ENCODE peak calls at places on chromosomes 1 and 21, in six cellular contexts. O, P, E, U, L and C are unnamed samples.

GRCh38 chr21:46211376-46211775 is 17.2 kb downstream of the LSS start:
- DNase-seq in E (no peak), U (peak; percentile 32), O (peak; percentile 54), L (no peak), P (no peak), C (no peak)

GRCh38 chr1:101193733-101194169 is 43.1 kb upstream of the S1PR1 start:
- DNase-seq in U (no peak), O (no peak), P (no peak), E (peak; percentile 58), L (no peak), C (peak; percentile 54)

GRCh38 chr1:41905103-41905675 is 13.5 kb downstream of the HIVEP3 start:
- DNase-seq in P (no peak), E (no peak), L (no peak), O (no peak), U (no peak), C (no peak)

GRCh38 chr21:29538115-29538514 is 239.4 kb downstream of the BACH1 start:
- DNase-seq in E (no peak), L (no peak), P (peak; percentile 20), O (no peak), U (no peak), C (no peak)

GRCh38 chr1:84141177-84142003 is 2.7 kb upstream of the PRKACB start:
- DNase-seq in U (no peak), O (no peak), L (no peak), E (no peak), P (no peak), C (no peak)

GRCh38 chr1:185426761-185427698 is 110.0 kb upstream of the IVNS1ABP start:
- DNase-seq in E (peak; percentile 71), O (peak; percentile 64), P (no peak), L (no peak), U (no peak), C (peak; percentile 70)

GRCh38 chr1:55916480-55916879 is 662.9 kb downstream of the PLPP3 start:
- DNase-seq in L (no peak), P (peak; percentile 34), U (no peak), E (no peak), O (no peak), C (no peak)

GRCh38 chr1:61084560-61084991 is 2.2 kb downstream of the NFIA start:
- DNase-seq in L (no peak), O (no peak), E (no peak), U (no peak), P (no peak), C (no peak)

GRCh38 chr1:27591622-27592021 is 12.3 kb downstream of the AHDC1 start:
- DNase-seq in O (no peak), E (peak; percentile 37), P (no peak), U (no peak), L (no peak), C (no peak)

GRCh38 chr1:146007048-146007784 is 10.8 kb upstream of the TXNIP start:
- DNase-seq in E (no peak), O (peak; percentile 87), L (no peak), U (no peak), P (peak; percentile 55), C (peak; percentile 59)

GRCh38 chr1:26541816-26542711 is 12.5 kb downstream of the RPS6KA1 start:
- DNase-seq in L (peak; percentile 93), O (peak; percentile 88), E (peak; percentile 89), P (peak; percentile 21), U (peak; percentile 95), C (peak; percentile 76)

GRCh38 chr1:147494998-147495580 is 46.2 kb upstream of the BCL9 start:
- DNase-seq in U (peak; percentile 69), O (peak; percentile 88), P (peak; percentile 43), L (peak; percentile 91), E (peak; percentile 87), C (peak; percentile 85)

GRCh38 chr1:4801192-4801924 is 146.9 kb downstream of the AJAP1 start:
- DNase-seq in O (peak; percentile 93), E (peak; percentile 93), L (peak; percentile 84), P (no peak), U (peak; percentile 56), C (no peak)

GRCh38 chr1:48006318-48006717 is 9.1 kb upstream of the TRABD2B start:
- DNase-seq in P (no peak), L (no peak), O (no peak), E (no peak), U (no peak), C (no peak)

GRCh38 chr1:116666747-116667576 is 571 bp downstream of the IGSF3 start:
- DNase-seq in O (no peak), U (no peak), L (no peak), E (peak; percentile 29), P (no peak), C (no peak)

GRCh38 chr1:66984491-66984890 is 59.7 kb downstream of the MIER1 start:
- DNase-seq in L (no peak), O (no peak), U (no peak), P (no peak), E (no peak), C (no peak)

GRCh38 chr21:42425603-42425985 is 21.9 kb downstream of the UBASH3A start:
- DNase-seq in U (no peak), P (no peak), L (no peak), E (no peak), O (no peak), C (no peak)

GRCh38 chr1:71046891-71047634 is 553 bp downstream of the PTGER3 start:
- DNase-seq in E (peak; percentile 68), P (no peak), L (peak; percentile 85), U (peak; percentile 53), O (peak; percentile 67), C (no peak)

GRCh38 chr1:44801491-44802305 is 1.5 kb downstream of the PLK3 start:
- DNase-seq in E (peak; percentile 65), P (no peak), L (peak; percentile 85), U (peak; percentile 54), O (peak; percentile 70), C (no peak)

GRCh38 chr1:149888160-149888998 is 11.0 kb upstream of the BOLA1 start:
- DNase-seq in L (peak; percentile 96), O (peak; percentile 94), P (peak; percentile 77), U (peak; percentile 83), E (peak; percentile 90), C (peak; percentile 82)

GRCh38 chr1:220347654-220348175 is 75.5 kb upstream of the RAB3GAP2 start:
- DNase-seq in O (no peak), U (no peak), P (no peak), L (no peak), E (no peak), C (no peak)

GRCh38 chr1:243179714-243180113 is 75.4 kb downstream of the CEP170 start:
- DNase-seq in O (no peak), U (no peak), L (no peak), E (no peak), P (no peak), C (no peak)

GRCh38 chr1:25467193-25467592 is 36.5 kb downstream of the MACO1 start:
- DNase-seq in L (no peak), O (no peak), P (no peak), U (no peak), E (no peak), C (no peak)
- H3K4me3 ChIP-seq in L (no peak overlapping the region), O (no peak overlapping the region), P (no peak overlapping the region), U (no peak overlapping the region), E (no peak overlapping the region), C (no peak overlapping the region)

DNA sequence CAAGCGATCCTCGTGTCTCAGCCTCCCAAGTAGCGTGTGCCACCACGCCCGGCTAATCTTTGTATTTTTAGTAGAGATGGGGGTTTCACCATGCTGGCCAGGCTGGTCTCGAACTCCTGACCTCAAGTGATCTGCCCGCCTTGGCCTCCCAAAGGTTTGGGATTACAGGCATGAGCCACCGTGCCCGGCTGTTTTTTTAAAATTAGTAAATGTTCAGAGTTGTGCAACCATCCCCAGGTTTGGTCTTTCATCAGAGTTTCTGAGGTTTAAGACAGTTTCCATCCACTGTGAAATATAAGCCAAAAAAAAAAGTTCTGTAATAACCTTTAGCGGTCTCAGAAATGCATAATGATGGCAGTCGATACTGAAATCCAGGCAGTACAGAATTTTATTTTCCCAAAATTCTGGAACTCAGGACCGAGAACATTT is 548 bp upstream of the SYT11 start:
- DNase-seq in O (no peak), U (no peak), E (no peak), L (no peak), P (no peak), C (peak; percentile 50)
- H3K4me3 ChIP-seq in O (peak overlapping the region; percentile 37), U (peak overlapping the region; percentile 55), E (peak overlapping the region; percentile 63), L (no peak overlapping the region), P (peak overlapping the region; percentile 65), C (no peak overlapping the region)

GRCh38 chr1:91135799-91136198 is 114.0 kb upstream of the ZNF644 start:
- DNase-seq in E (no peak), U (no peak), L (no peak), O (no peak), P (no peak), C (no peak)
- H3K4me3 ChIP-seq in E (no peak overlapping the region), U (no peak overlapping the region), L (no peak overlapping the region), O (no peak overlapping the region), P (no peak overlapping the region), C (no peak overlapping the region)

GRCh38 chr1:226722901-226723639 is 16.0 kb downstream of the ITPKB start:
- DNase-seq in P (no peak), U (no peak), E (no peak), O (no peak), L (no peak), C (no peak)
- H3K4me3 ChIP-seq in P (no peak overlapping the region), U (no peak overlapping the region), E (no peak overlapping the region), O (no peak overlapping the region), L (no peak overlapping the region), C (no peak overlapping the region)

DNA sequence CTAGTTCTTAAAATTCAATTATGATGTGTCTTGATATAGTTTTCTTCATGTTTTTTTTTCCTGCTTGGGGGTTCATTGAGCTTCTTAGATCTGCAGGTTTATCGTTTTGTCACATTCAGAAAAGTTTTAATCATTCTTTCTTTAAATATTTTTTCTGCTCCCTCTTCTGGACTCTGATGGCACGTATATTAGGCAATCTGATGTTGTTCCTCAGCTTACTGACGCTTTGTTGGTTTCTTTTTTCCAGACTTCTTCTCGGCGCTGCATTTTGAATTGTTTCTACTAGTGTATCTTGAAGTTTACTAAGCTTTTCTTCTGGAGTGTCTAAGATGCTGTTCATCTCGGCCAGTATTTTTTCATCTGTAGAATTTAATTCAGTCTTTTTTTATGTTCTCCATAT is 44.8 kb upstream of the FMOD start:
- DNase-seq in P (no peak), L (no peak), O (no peak), E (no peak), U (no peak), C (no peak)
- H3K4me3 ChIP-seq in P (no peak overlapping the region), L (no peak overlapping the region), O (no peak overlapping the region), E (no peak overlapping the region), U (no peak overlapping the region), C (no peak overlapping the region)

DNA sequence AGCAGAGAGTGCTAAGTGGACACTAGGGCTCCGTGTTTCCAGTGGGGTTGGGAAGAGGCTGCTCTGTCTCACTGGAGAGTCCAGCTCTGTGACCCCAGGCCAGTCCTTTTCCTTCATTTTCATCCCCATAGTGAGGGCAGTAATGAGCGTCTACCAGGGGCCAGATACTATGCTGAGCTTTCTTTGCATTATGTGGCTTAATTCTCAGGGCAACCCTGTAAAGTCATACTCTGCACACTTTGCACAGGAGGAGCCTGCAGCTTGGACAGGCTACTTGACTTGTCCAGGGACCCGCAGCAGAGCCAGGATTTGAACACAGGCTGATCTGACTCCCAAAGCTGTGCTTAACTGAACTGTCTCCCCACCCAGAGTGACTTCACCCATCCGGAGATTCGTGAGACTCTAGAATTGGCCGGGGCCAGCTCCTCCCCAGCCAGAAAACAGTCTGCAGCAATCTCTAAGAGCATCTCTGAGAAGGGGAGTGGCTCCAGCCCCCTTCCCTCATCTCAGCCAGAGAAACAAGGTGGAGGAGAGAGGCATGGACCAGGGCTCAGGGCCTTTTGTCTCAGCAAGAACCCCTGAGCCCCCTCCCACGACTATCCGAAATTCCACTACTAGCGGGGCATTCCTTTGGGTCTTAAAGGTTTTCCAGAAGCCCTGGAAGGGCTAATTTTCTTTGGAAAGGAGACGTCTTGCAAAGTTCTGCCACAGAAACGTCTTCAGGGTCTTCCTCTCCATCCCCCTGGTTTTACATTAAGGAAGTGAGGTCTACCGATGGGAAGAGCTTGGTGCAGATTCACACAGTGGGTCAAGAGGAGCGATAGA is 864 bp upstream of the FNDC5 start:
- DNase-seq in P (no peak), L (peak; percentile 83), U (no peak), E (peak; percentile 26), O (no peak), C (no peak)
- H3K4me3 ChIP-seq in P (peak overlapping the region; percentile 46), L (no peak overlapping the region), U (peak overlapping the region; percentile 43), E (peak overlapping the region; percentile 79), O (peak overlapping the region; percentile 28), C (no peak overlapping the region)